ENCODE peak calls at places on chromosomes 12 and 14, in four cellular contexts. Z is neuronal stem cell, N is H1, B is H9. V is an unnamed sample.

GRCh38 chr12:132071837-132072384 is 72.2 kb downstream of the DDX51 start:
- DNase-seq in B (no peak), N (no peak), Z (no peak), V (no peak)

GRCh38 chr14:102508410-102508773 is 1.2 kb downstream of the ANKRD9 start:
- DNase-seq in N (no peak), B (no peak), Z (no peak), V (peak; percentile 84)

GRCh38 chr14:66015046-66015780 is 471.0 kb upstream of the CCDC196 start:
- DNase-seq in Z (no peak), B (no peak), N (no peak), V (no peak)

GRCh38 chr14:41817626-41818025 is 210.9 kb downstream of the LRFN5 start:
- DNase-seq in B (no peak), Z (no peak), N (no peak), V (no peak)

GRCh38 chr12:29517265-29517664 is 19.8 kb upstream of the OVCH1 start:
- DNase-seq in B (no peak), Z (no peak), N (no peak), V (no peak)

GRCh38 chr12:111488271-111488670 is 82.5 kb downstream of the SH2B3 start:
- DNase-seq in B (no peak), Z (no peak), N (no peak), V (no peak)

GRCh38 chr12:4874671-4875070 is 35.0 kb upstream of the KCNA1 start:
- DNase-seq in B (no peak), Z (no peak), N (no peak), V (no peak)

GRCh38 chr14:39762576-39763401 is 330.6 kb upstream of the FBXO33 start:
- DNase-seq in N (no peak), Z (no peak), B (no peak), V (peak; percentile 93)

GRCh38 chr12:50375802-50376201 is 20.6 kb downstream of the FAM186A start:
- DNase-seq in Z (no peak), N (no peak), B (no peak), V (no peak)

GRCh38 chr14:30005114-30005698 is 77.6 kb upstream of the PRKD1 start:
- DNase-seq in N (no peak), B (no peak), Z (peak; percentile 29), V (peak; percentile 19)

GRCh38 chr12:113098428-113099028 is 37.0 kb downstream of the RASAL1 start:
- DNase-seq in B (peak; percentile 96), N (peak; percentile 78), Z (peak; percentile 56), V (peak; percentile 56)

GRCh38 chr12:47078733-47079364 is 572 bp upstream of the PCED1B start:
- DNase-seq in N (no peak), Z (no peak), B (no peak), V (no peak)

GRCh38 chr14:99540196-99541032 is 59.2 kb downstream of the CCNK start:
- DNase-seq in Z (no peak), N (no peak), B (no peak), V (no peak)

GRCh38 chr12:93181396-93181965 is 196.2 kb upstream of the NUDT4 start:
- DNase-seq in Z (no peak), B (no peak), N (no peak), V (no peak)

GRCh38 chr12:42763682-42764081 is 174.1 kb upstream of the PRICKLE1 start:
- DNase-seq in B (no peak), N (no peak), Z (no peak), V (no peak)

GRCh38 chr12:115916910-115917668 is 360.4 kb downstream of the MED13L start:
- DNase-seq in N (peak; percentile 62), B (peak; percentile 91), Z (peak; percentile 50), V (peak; percentile 80)

GRCh38 chr12:39605996-39606395 is 13.6 kb downstream of the ABCD2 start:
- DNase-seq in N (no peak), Z (no peak), B (no peak), V (peak; percentile 58)

GRCh38 chr12:27907766-27908165 is 64.8 kb downstream of the PTHLH start:
- DNase-seq in N (no peak), Z (no peak), B (no peak), V (peak; percentile 22)

GRCh38 chr12:12439636-12440035 is 82.8 kb downstream of the BORCS5 start:
- DNase-seq in B (no peak), Z (no peak), N (no peak), V (peak; percentile 59)

GRCh38 chr12:75446857-75447256 is 33.7 kb upstream of the GLIPR1 start:
- DNase-seq in Z (no peak), B (no peak), N (no peak), V (no peak)

GRCh38 chr14:99879401-99880295 is 86.4 kb downstream of the EML1 start:
- DNase-seq in B (no peak), N (no peak), Z (no peak), V (no peak)

GRCh38 chr12:5588231-5588995 is 156.5 kb downstream of the NTF3 start:
- DNase-seq in N (no peak), Z (no peak), B (no peak), V (no peak)

GRCh38 chr12:98253207-98253606 is 262.2 kb upstream of the TMPO start:
- DNase-seq in Z (no peak), N (no peak), B (no peak), V (no peak)

GRCh38 chr12:75960086-75960910 is 71.3 kb downstream of the PHLDA1 start:
- DNase-seq in N (no peak), B (peak; percentile 95), Z (no peak), V (no peak)

GRCh38 chr12:63816031-63816430 is 28.5 kb upstream of the SRGAP1 start:
- DNase-seq in N (no peak), B (no peak), Z (no peak), V (no peak)

GRCh38 chr14:91927216-91927615 is 20.3 kb downstream of the FBLN5 start:
- DNase-seq in N (no peak), B (no peak), Z (no peak), V (no peak)

GRCh38 chr12:7136676-7137075 is 6.5 kb downstream of the CLSTN3 start:
- DNase-seq in B (no peak), Z (no peak), N (no peak), V (no peak)

GRCh38 chr12:114335607-114336006 is 70.3 kb downstream of the TBX5 start:
- DNase-seq in B (peak; percentile 49), Z (no peak), N (no peak), V (no peak)

GRCh38 chr12:47715393-47715876 is 9.6 kb upstream of the RPAP3 start:
- DNase-seq in N (no peak), Z (peak; percentile 84), B (peak; percentile 79), V (peak; percentile 92)

GRCh38 chr12:50647479-50647878 is 116.4 kb upstream of the ATF1 start:
- DNase-seq in Z (no peak), B (no peak), N (no peak), V (peak; percentile 2)

GRCh38 chr12:108666326-108666995 is 32.8 kb upstream of the SELPLG start:
- DNase-seq in Z (no peak), N (no peak), B (no peak), V (no peak)

GRCh38 chr14:90808759-90809529 is 7.3 kb downstream of the TTC7B start:
- DNase-seq in N (no peak), B (no peak), Z (no peak), V (peak; percentile 52)

GRCh38 chr14:100048786-100049185 is 16.4 kb upstream of the EVL start:
- DNase-seq in B (no peak), N (no peak), Z (no peak), V (no peak)

GRCh38 chr14:105139212-105139825 is 29.3 kb downstream of the JAG2 start:
- DNase-seq in Z (no peak), N (no peak), B (peak; percentile 20), V (no peak)
- H3K23ac ChIP-seq in Z (no peak overlapping the region), N (no peak overlapping the region), B (no peak overlapping the region), V (no peak overlapping the region)

DNA sequence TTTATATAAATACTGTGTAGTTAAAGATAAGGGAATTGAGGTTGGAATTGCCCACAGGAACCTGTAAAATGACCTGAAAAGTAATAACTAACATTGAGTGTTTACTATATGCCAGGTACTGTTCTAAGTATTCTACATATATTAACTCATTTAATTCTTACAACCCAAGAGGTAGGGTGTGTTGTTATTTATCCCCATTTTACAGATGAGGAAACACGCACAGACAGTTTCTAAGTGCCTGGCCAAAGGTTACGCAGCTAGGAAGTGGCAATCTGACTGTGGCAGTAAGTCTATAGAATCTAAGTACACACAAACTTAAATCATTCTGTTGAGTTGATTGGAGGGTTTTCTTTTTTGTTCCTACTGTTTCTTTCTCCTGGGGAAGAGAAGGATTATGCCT is 1.1 kb upstream of the TSPAN31 start:
- DNase-seq in N (no peak), B (no peak), Z (no peak), V (no peak)
- H3K4me2 ChIP-seq in N (no peak overlapping the region), B (no peak overlapping the region), Z (no peak overlapping the region), V (no peak overlapping the region)

GRCh38 chr14:83991666-83992065 is 1538.3 kb upstream of the FLRT2 start:
- DNase-seq in N (no peak), Z (no peak), B (no peak), V (no peak)

GRCh38 chr14:83992857-83993256 is 1537.1 kb upstream of the FLRT2 start:
- DNase-seq in B (no peak), N (no peak), Z (no peak), V (no peak)

GRCh38 chr14:83988274-83988673 is 1541.7 kb upstream of the FLRT2 start:
- DNase-seq in Z (no peak), B (no peak), N (no peak), V (no peak)

GRCh38 chr14:83993545-83993944 is 1536.4 kb upstream of the FLRT2 start:
- DNase-seq in N (no peak), B (no peak), Z (no peak), V (no peak)

GRCh38 chr14:83994020-83994419 is 1535.9 kb upstream of the FLRT2 start:
- DNase-seq in Z (no peak), B (no peak), N (no peak), V (no peak)
- H2AFZ ChIP-seq in Z (no peak overlapping the region), B (no peak overlapping the region), N (no peak overlapping the region), V (no peak overlapping the region)

DNA sequence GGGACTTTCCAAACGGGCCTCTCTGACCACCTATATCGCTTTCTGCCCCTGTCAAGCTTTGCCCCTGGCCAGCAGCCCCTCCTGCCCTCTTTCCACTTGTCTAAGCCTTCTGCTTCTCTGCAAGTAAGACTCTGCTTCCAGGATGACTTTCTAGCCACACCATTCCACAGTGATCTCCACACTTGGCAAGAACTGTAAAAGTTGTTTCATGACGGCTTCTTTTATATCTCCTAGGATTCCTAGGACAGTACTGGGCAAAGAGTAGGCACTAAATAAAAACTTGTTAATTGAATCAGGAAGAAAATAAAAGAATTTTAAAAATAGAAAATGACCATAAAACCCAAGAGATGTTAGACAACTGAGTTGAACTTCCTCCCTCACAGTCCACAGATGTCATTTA is 1.8 kb upstream of the PTPN21 start:
- DNase-seq in B (no peak), N (no peak), Z (no peak), V (no peak)
- H3K23ac ChIP-seq in B (no peak overlapping the region), N (no peak overlapping the region), Z (no peak overlapping the region), V (no peak overlapping the region)

V was measured in trophoblast cell.